ENCODE peak calls at places on chromosomes 11 and 22, in ten cellular contexts. One of them, this sample, is unnamed.

GRCh38 chr11:119772581-119772980 is 43.6 kb upstream of the NECTIN1 start:
- DNase-seq in mucosa of gallbladder: no peak
- DNase-seq in head of caudate nucleus: no peak
- DNase-seq in vagina: no peak
- DNase-seq in mesenchymal stem cell: no peak
- DNase-seq in left ventricle myocardium inferior: no peak
- DNase-seq in NCI-H69: no peak
- DNase-seq in T-cell: no peak
- DNase-seq in HT1080: no peak
- DNase-seq in GM12891: no peak
- DNase-seq in this sample: no peak

GRCh38 chr22:38782402-38783094 is 11.4 kb downstream of the DNAL4 start:
- DNase-seq in left ventricle myocardium inferior: no peak
- DNase-seq in T-cell: no peak
- DNase-seq in head of caudate nucleus: peak; percentile 67
- DNase-seq in mesenchymal stem cell: no peak
- DNase-seq in mucosa of gallbladder: no peak
- DNase-seq in HT1080: peak; percentile 46
- DNase-seq in NCI-H69: peak; percentile 42
- DNase-seq in GM12891: no peak
- DNase-seq in vagina: no peak
- DNase-seq in this sample: no peak

GRCh38 chr11:70866834-70867233 is 385.5 kb downstream of the SHANK2 start:
- DNase-seq in GM12891: no peak
- DNase-seq in mucosa of gallbladder: no peak
- DNase-seq in HT1080: no peak
- DNase-seq in left ventricle myocardium inferior: no peak
- DNase-seq in NCI-H69: no peak
- DNase-seq in T-cell: no peak
- DNase-seq in mesenchymal stem cell: no peak
- DNase-seq in vagina: no peak
- DNase-seq in head of caudate nucleus: no peak
- DNase-seq in this sample: no peak

GRCh38 chr22:31537019-31537535 is 40.7 kb downstream of the SFI1 start:
- DNase-seq in T-cell: no peak
- DNase-seq in GM12891: no peak
- DNase-seq in NCI-H69: no peak
- DNase-seq in mucosa of gallbladder: no peak
- DNase-seq in HT1080: no peak
- DNase-seq in vagina: no peak
- DNase-seq in head of caudate nucleus: no peak
- DNase-seq in left ventricle myocardium inferior: no peak
- DNase-seq in mesenchymal stem cell: no peak
- DNase-seq in this sample: no peak

GRCh38 chr11:32562839-32563599 is 20.6 kb upstream of the EIF3M start:
- DNase-seq in mucosa of gallbladder: no peak
- DNase-seq in left ventricle myocardium inferior: no peak
- DNase-seq in head of caudate nucleus: no peak
- DNase-seq in T-cell: no peak
- DNase-seq in GM12891: no peak
- DNase-seq in NCI-H69: no peak
- DNase-seq in mesenchymal stem cell: no peak
- DNase-seq in vagina: no peak
- DNase-seq in HT1080: no peak
- DNase-seq in this sample: no peak

GRCh38 chr22:32413715-32414114 is 1.7 kb upstream of the RTCB start:
- DNase-seq in NCI-H69: peak; percentile 27
- DNase-seq in vagina: no peak
- DNase-seq in T-cell: no peak
- DNase-seq in head of caudate nucleus: no peak
- DNase-seq in mucosa of gallbladder: no peak
- DNase-seq in GM12891: no peak
- DNase-seq in HT1080: no peak
- DNase-seq in mesenchymal stem cell: peak; percentile 47
- DNase-seq in left ventricle myocardium inferior: no peak
- DNase-seq in this sample: no peak

GRCh38 chr11:115385211-115385610 is 119.0 kb downstream of the CADM1 start:
- DNase-seq in GM12891: no peak
- DNase-seq in T-cell: no peak
- DNase-seq in left ventricle myocardium inferior: no peak
- DNase-seq in mesenchymal stem cell: no peak
- DNase-seq in mucosa of gallbladder: no peak
- DNase-seq in NCI-H69: no peak
- DNase-seq in vagina: no peak
- DNase-seq in HT1080: no peak
- DNase-seq in head of caudate nucleus: no peak
- DNase-seq in this sample: no peak

GRCh38 chr22:20440637-20441591 is 3.3 kb upstream of the SCARF2 start:
- DNase-seq in mucosa of gallbladder: no peak
- DNase-seq in NCI-H69: no peak
- DNase-seq in T-cell: no peak
- DNase-seq in head of caudate nucleus: no peak
- DNase-seq in left ventricle myocardium inferior: no peak
- DNase-seq in HT1080: no peak
- DNase-seq in mesenchymal stem cell: no peak
- DNase-seq in GM12891: no peak
- DNase-seq in vagina: no peak
- DNase-seq in this sample: no peak

GRCh38 chr22:27105142-27106025 is 448.0 kb downstream of the MIAT start:
- DNase-seq in mucosa of gallbladder: peak; percentile 75
- DNase-seq in NCI-H69: no peak
- DNase-seq in vagina: peak; percentile 97
- DNase-seq in left ventricle myocardium inferior: peak; percentile 70
- DNase-seq in T-cell: no peak
- DNase-seq in head of caudate nucleus: no peak
- DNase-seq in GM12891: no peak
- DNase-seq in mesenchymal stem cell: peak; percentile 90
- DNase-seq in HT1080: peak; percentile 77
- DNase-seq in this sample: peak; percentile 62

GRCh38 chr11:75946531-75947530 is 131.8 kb downstream of the UVRAG start:
- DNase-seq in NCI-H69: peak; percentile 76
- DNase-seq in vagina: no peak
- DNase-seq in head of caudate nucleus: no peak
- DNase-seq in GM12891: no peak
- DNase-seq in HT1080: peak; percentile 62
- DNase-seq in left ventricle myocardium inferior: no peak
- DNase-seq in mesenchymal stem cell: peak; percentile 22
- DNase-seq in T-cell: no peak
- DNase-seq in mucosa of gallbladder: peak; percentile 16
- DNase-seq in this sample: peak; percentile 28

GRCh38 chr22:42863349-42863911 is 6.4 kb upstream of the ARFGAP3 start:
- DNase-seq in NCI-H69: no peak
- DNase-seq in head of caudate nucleus: no peak
- DNase-seq in left ventricle myocardium inferior: no peak
- DNase-seq in T-cell: no peak
- DNase-seq in HT1080: peak; percentile 97
- DNase-seq in vagina: no peak
- DNase-seq in mesenchymal stem cell: peak; percentile 80
- DNase-seq in GM12891: no peak
- DNase-seq in mucosa of gallbladder: no peak
- DNase-seq in this sample: no peak

GRCh38 chr22:49282596-49282995 is 545.1 kb downstream of the BRD1 start:
- DNase-seq in HT1080: no peak
- DNase-seq in mucosa of gallbladder: no peak
- DNase-seq in left ventricle myocardium inferior: no peak
- DNase-seq in NCI-H69: no peak
- DNase-seq in vagina: no peak
- DNase-seq in GM12891: no peak
- DNase-seq in head of caudate nucleus: no peak
- DNase-seq in T-cell: no peak
- DNase-seq in mesenchymal stem cell: no peak
- DNase-seq in this sample: no peak

This sample was measured in mucosa of descending colon.